ENCODE peak calls at places on chromosome 10, in five cellular contexts. W is cardiac muscle cell; B is mesendoderm; N is Panc1; L is naive thymus-derived CD4-positive, alpha-beta T cell. Z is an unnamed sample.

GRCh38 chr10:1425886-1426285 is 311.4 kb downstream of the ADARB2 start:
- DNase-seq in W (no peak), B (no peak), L (no peak), N (no peak), Z (no peak)

GRCh38 chr10:68301790-68302502 is 29.9 kb upstream of the HNRNPH3 start:
- DNase-seq in N (peak; percentile 72), W (peak; percentile 70), L (peak; percentile 24), B (peak; percentile 40), Z (no peak)

GRCh38 chr10:117710181-117710798 is 167.7 kb downstream of the EMX2 start:
- DNase-seq in B (peak; percentile 40), N (no peak), L (no peak), W (no peak), Z (no peak)

GRCh38 chr10:91796332-91797076 is 1.7 kb upstream of the TNKS2 start:
- DNase-seq in L (peak; percentile 45), N (no peak), B (peak; percentile 39), W (peak; percentile 6), Z (peak; percentile 33)

GRCh38 chr10:14385591-14386201 is 55.0 kb upstream of the FRMD4A start:
- DNase-seq in L (no peak), N (no peak), W (peak; percentile 19), B (no peak), Z (no peak)

GRCh38 chr10:88411772-88412349 is 171.3 kb downstream of the RNLS start:
- DNase-seq in B (no peak), W (no peak), N (no peak), L (no peak), Z (no peak)

GRCh38 chr10:70887804-70888800 is at the start of gene PCBD1:
- DNase-seq in W (peak; percentile 55), N (no peak), L (peak; percentile 68), B (peak; percentile 84), Z (peak; percentile 57)

GRCh38 chr10:36538945-36539586 is 586.3 kb upstream of the ANKRD30A start:
- DNase-seq in W (peak; percentile 40), B (peak; percentile 6), L (no peak), N (no peak), Z (no peak)

GRCh38 chr10:38163617-38164016 is 69.5 kb downstream of the ZNF37A start:
- DNase-seq in B (no peak), W (no peak), L (no peak), N (no peak), Z (no peak)

GRCh38 chr10:130820880-130821482 is 490.5 kb downstream of the TCERG1L start:
- DNase-seq in L (no peak), B (no peak), N (no peak), W (no peak), Z (no peak)

GRCh38 chr10:290026-290725 is 154.9 kb downstream of the ZMYND11 start:
- DNase-seq in N (no peak), L (no peak), B (no peak), W (peak; percentile 75), Z (no peak)

GRCh38 chr10:10055656-10056445 is 961.8 kb upstream of the CELF2 start:
- DNase-seq in L (no peak), N (no peak), B (no peak), W (peak; percentile 56), Z (no peak)

GRCh38 chr10:13585195-13585751 is 1.5 kb upstream of the PRPF18 start:
- DNase-seq in L (no peak), W (no peak), N (no peak), B (no peak), Z (no peak)

GRCh38 chr10:86400705-86401587 is 34.4 kb upstream of the GRID1 start:
- DNase-seq in W (peak; percentile 42), B (no peak), N (no peak), L (peak; percentile 65), Z (peak; percentile 43)

GRCh38 chr10:103238506-103239252 is 7.0 kb upstream of the RPEL1 start:
- DNase-seq in B (peak; percentile 91), L (no peak), W (peak; percentile 83), N (no peak), Z (no peak)

GRCh38 chr10:43377393-43377883 is 6.0 kb downstream of the FXYD4 start:
- DNase-seq in N (no peak), W (no peak), L (no peak), B (peak; percentile 82), Z (no peak)

GRCh38 chr10:131742371-131743000 is 158.3 kb upstream of the PPP2R2D start:
- DNase-seq in N (no peak), W (no peak), B (no peak), L (no peak), Z (no peak)

GRCh38 chr10:109062371-109062770 is 860.9 kb downstream of the XPNPEP1 start:
- DNase-seq in W (peak; percentile 1), B (peak; percentile 26), N (no peak), L (no peak), Z (no peak)

GRCh38 chr10:3909339-3909738 is 124.3 kb upstream of the KLF6 start:
- DNase-seq in W (no peak), B (no peak), L (no peak), N (no peak), Z (no peak)

GRCh38 chr10:118581340-118581739 is 14.1 kb downstream of the PRLHR start:
- DNase-seq in N (no peak), L (no peak), B (no peak), W (no peak), Z (no peak)

GRCh38 chr10:49001402-49001801 is 61.8 kb upstream of the LRRC18 start:
- DNase-seq in L (no peak), N (no peak), W (peak; percentile 8), B (peak; percentile 84), Z (no peak)

GRCh38 chr10:88270871-88271713 is 312.0 kb downstream of the RNLS start:
- DNase-seq in N (no peak), B (no peak), W (peak; percentile 68), L (peak; percentile 22), Z (peak; percentile 22)

GRCh38 chr10:53624722-53625121 is 852.1 kb upstream of the MBL2 start:
- DNase-seq in N (no peak), B (no peak), W (no peak), L (no peak), Z (no peak)

GRCh38 chr10:129971381-129972144 is 7.5 kb upstream of the EBF3 start:
- DNase-seq in N (no peak), L (no peak), B (peak; percentile 72), W (peak; percentile 79), Z (no peak)

GRCh38 chr10:1142596-1142995 is 86.4 kb downstream of the WDR37 start:
- DNase-seq in L (no peak), W (no peak), N (no peak), B (no peak), Z (no peak)

GRCh38 chr10:15208221-15208620 is 39.7 kb upstream of the NMT2 start:
- DNase-seq in W (no peak), N (no peak), L (no peak), B (no peak), Z (no peak)

GRCh38 chr10:6383099-6383812 is 180.5 kb downstream of the PFKFB3 start:
- DNase-seq in N (no peak), B (no peak), L (no peak), W (peak; percentile 65), Z (no peak)

GRCh38 chr10:17075510-17075909 is 54.1 kb downstream of the CUBN start:
- DNase-seq in L (no peak), W (peak; percentile 95), N (peak; percentile 87), B (no peak), Z (no peak)
- H3K27ac ChIP-seq in L (no peak overlapping the region), W (no peak overlapping the region), N (peak overlapping the region; percentile 72), B (no peak overlapping the region), Z (no peak overlapping the region)

GRCh38 chr10:63520463-63521388 is 475 bp upstream of the REEP3 start:
- DNase-seq in N (no peak), B (peak; percentile 89), L (no peak), W (peak; percentile 70), Z (peak; percentile 30)

GRCh38 chr10:63525021-63525420 is 3.8 kb downstream of the REEP3 start:
- DNase-seq in L (no peak), N (no peak), W (no peak), B (no peak), Z (no peak)

GRCh38 chr10:63521389-63522128 is at the start of gene REEP3:
- DNase-seq in N (no peak), L (peak; percentile 66), B (peak; percentile 90), W (peak; percentile 86), Z (peak; percentile 31)

GRCh38 chr10:63522129-63522687 is 1.0 kb downstream of the REEP3 start:
- DNase-seq in B (no peak), N (no peak), W (peak; percentile 8), L (no peak), Z (no peak)

DNA sequence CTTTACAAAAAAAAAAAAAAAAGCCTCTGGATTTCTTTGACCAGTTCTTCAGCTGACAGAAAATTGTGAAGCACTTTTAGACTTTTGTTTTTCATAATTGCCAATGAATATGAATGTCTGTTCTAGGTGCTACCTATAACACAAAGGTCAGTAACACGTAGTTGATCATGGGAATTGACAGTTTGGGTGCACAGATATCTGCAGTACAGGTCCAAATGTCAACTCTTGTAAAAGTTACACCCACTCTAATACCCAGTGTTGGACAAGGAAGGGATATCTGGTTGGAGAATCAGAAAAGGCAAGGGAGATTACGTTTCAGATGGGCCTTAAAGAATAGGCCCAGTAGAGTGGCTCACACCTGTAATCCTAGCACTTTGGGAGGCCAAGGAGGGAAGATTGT is 1.8 kb downstream of the REEP3 start:
- DNase-seq in L (no peak), N (no peak), B (no peak), W (no peak), Z (no peak)
- H3K27ac ChIP-seq in L (peak overlapping the region; percentile 86), N (peak overlapping the region; percentile 94), B (no peak overlapping the region), W (peak overlapping the region; percentile 100), Z (peak overlapping the region; percentile 85)

GRCh38 chr10:77970869-77971803 is 44.6 kb upstream of the DLG5 start:
- DNase-seq in W (peak; percentile 94), B (peak; percentile 95), L (no peak), N (peak; percentile 61), Z (no peak)

GRCh38 chr10:77971804-77972144 is 45.2 kb upstream of the DLG5 start:
- DNase-seq in W (no peak), B (no peak), N (no peak), L (no peak), Z (no peak)

GRCh38 chr10:77972148-77972547 is 45.6 kb upstream of the DLG5 start:
- DNase-seq in N (no peak), W (no peak), B (peak; percentile 41), L (no peak), Z (no peak)

GRCh38 chr10:77967611-77968022 is 41.1 kb upstream of the DLG5 start:
- DNase-seq in B (peak; percentile 72), W (no peak), L (no peak), N (no peak), Z (no peak)

GRCh38 chr10:77969029-77969635 is 42.6 kb upstream of the DLG5 start:
- DNase-seq in W (peak; percentile 19), L (no peak), N (no peak), B (no peak), Z (no peak)
- H3K27ac ChIP-seq in W (peak overlapping the region; percentile 49), L (no peak overlapping the region), N (no peak overlapping the region), B (no peak overlapping the region), Z (no peak overlapping the region)

GRCh38 chr10:31070691-31071090 is 39.0 kb upstream of the ZNF438 start:
- DNase-seq in N (no peak), L (no peak), W (no peak), B (no peak), Z (no peak)

GRCh38 chr10:31064334-31064733 is 32.7 kb upstream of the ZNF438 start:
- DNase-seq in N (no peak), W (peak; percentile 73), L (no peak), B (no peak), Z (no peak)

GRCh38 chr10:31072453-31072852 is 40.8 kb upstream of the ZNF438 start:
- DNase-seq in N (no peak), B (no peak), L (no peak), W (no peak), Z (no peak)

GRCh38 chr10:31071232-31071999 is 39.8 kb upstream of the ZNF438 start:
- DNase-seq in L (no peak), W (peak; percentile 23), N (no peak), B (no peak), Z (no peak)

GRCh38 chr10:31069411-31069810 is 37.7 kb upstream of the ZNF438 start:
- DNase-seq in B (no peak), L (no peak), W (no peak), N (no peak), Z (no peak)
- H3K27ac ChIP-seq in B (no peak overlapping the region), L (no peak overlapping the region), W (no peak overlapping the region), N (no peak overlapping the region), Z (no peak overlapping the region)